ENCODE peak calls at places on chromosomes 13 and 19, in nine cellular contexts. H is heart right ventricle, Z is endothelial cell of umbilical vein, B is right lobe of liver, C is tibial nerve, A is uterus, S is esophagus muscularis mucosa, W is BE2C, R is mammary epithelial cell. Y is an unnamed sample. For H3K36me3, the result is how much of the 10 kb centered on the place peaks cover.

GRCh38 chr13:93547886-93548285 is 321.3 kb downstream of the GPC6 start:
- DNase-seq in H (no peak), Z (no peak), B (no peak), C (no peak), A (no peak), S (no peak), W (no peak), R (no peak), Y (no peak)

GRCh38 chr19:12782174-12782423 is 6.7 kb upstream of the HOOK2 start:
- DNase-seq in H (no peak), Z (peak), B (no peak), C (peak), A (no peak), S (no peak), W (no peak), R (no peak), Y (no peak)

GRCh38 chr19:34639491-34640085 is 37.4 kb downstream of the SCGB2B2 start:
- DNase-seq in H (no peak), Z (peak), B (no peak), C (peak), A (peak), S (no peak), W (peak), R (peak), Y (peak)

GRCh38 chr13:111344471-111345191 is 24.2 kb downstream of the TEX29 start:
- DNase-seq in H (no peak), Z (no peak), B (no peak), C (no peak), A (no peak), S (peak), W (no peak), R (no peak), Y (peak)

GRCh38 chr19:23070353-23070781 is 46.5 kb upstream of the ZNF730 start:
- DNase-seq in H (peak), Z (no peak), B (no peak), C (no peak), A (peak), S (no peak), W (peak), R (peak), Y (no peak)

GRCh38 chr13:94617389-94618000 is 15.8 kb downstream of the GPR180 start:
- DNase-seq in H (no peak), Z (peak), B (no peak), C (peak), A (no peak), S (no peak), W (peak), R (no peak), Y (no peak)

GRCh38 chr19:35327642-35328041 is 1.3 kb upstream of the CD22 start:
- DNase-seq in H (no peak), Z (no peak), B (no peak), C (no peak), A (no peak), S (no peak), W (no peak), R (no peak), Y (no peak)

GRCh38 chr13:47499358-47500150 is 501.5 kb downstream of the SUCLA2 start:
- DNase-seq in H (no peak), Z (no peak), B (no peak), C (no peak), A (no peak), S (no peak), W (no peak), R (peak), Y (no peak)

GRCh38 chr19:38831142-38831605 is 420 bp downstream of the ECH1 start:
- DNase-seq in H (peak), Z (peak), B (peak), C (peak), A (peak), S (no peak), W (peak), R (peak), Y (peak)

GRCh38 chr19:46951236-46951986 is 68.2 kb upstream of the NPAS1 start:
- DNase-seq in H (no peak), Z (no peak), B (no peak), C (no peak), A (no peak), S (no peak), W (no peak), R (peak), Y (peak)

GRCh38 chr13:114124921-114125320 is 7.5 kb downstream of the RASA3 start:
- DNase-seq in H (no peak), Z (no peak), B (no peak), C (no peak), A (no peak), S (no peak), W (no peak), R (peak), Y (no peak)

GRCh38 chr19:39833464-39834286 is at the start of gene DYRK1B:
- DNase-seq in H (peak), Z (peak), B (peak), C (peak), A (peak), S (peak), W (peak), R (peak), Y (peak)

GRCh38 chr13:48436661-48437242 is 23.8 kb upstream of the LPAR6 start:
- DNase-seq in H (no peak), Z (peak), B (no peak), C (no peak), A (no peak), S (no peak), W (no peak), R (no peak), Y (no peak)

GRCh38 chr13:110262494-110262893 is 44.5 kb downstream of the COL4A1 start:
- DNase-seq in H (no peak), Z (peak), B (no peak), C (no peak), A (no peak), S (no peak), W (no peak), R (no peak), Y (no peak)

GRCh38 chr13:34941436-34941834 is 635 bp upstream of the NBEA start:
- DNase-seq in H (no peak), Z (no peak), B (no peak), C (no peak), A (no peak), S (no peak), W (no peak), R (no peak), Y (no peak)

GRCh38 chr19:34495416-34495815 is 13.9 kb downstream of the WTIP start:
- DNase-seq in H (no peak), Z (no peak), B (peak), C (no peak), A (no peak), S (no peak), W (no peak), R (no peak), Y (no peak)

GRCh38 chr19:46786236-46787039 is 2.0 kb downstream of the SLC1A5 start:
- DNase-seq in H (peak), Z (peak), B (peak), C (peak), A (peak), S (peak), W (peak), R (peak), Y (peak)

GRCh38 chr13:112968910-112969691 is at the start of gene MCF2L:
- DNase-seq in H (peak), Z (peak), B (peak), C (no peak), A (no peak), S (no peak), W (no peak), R (no peak), Y (no peak)

GRCh38 chr13:30615851-30616311 is 1.8 kb upstream of the USPL1 start:
- DNase-seq in H (no peak), Z (peak), B (no peak), C (peak), A (no peak), S (no peak), W (no peak), R (peak), Y (no peak)

GRCh38 chr19:46470376-46470775 is 987 bp downstream of the PNMA8A start:
- DNase-seq in H (no peak), Z (no peak), B (no peak), C (no peak), A (no peak), S (no peak), W (no peak), R (no peak), Y (no peak)

GRCh38 chr19:10419200-10419645 is 1.1 kb upstream of the PDE4A start:
- DNase-seq in H (no peak), Z (no peak), B (no peak), C (no peak), A (no peak), S (no peak), W (peak), R (no peak), Y (no peak)

GRCh38 chr13:92054389-92054788 is 656.0 kb downstream of the GPC5 start:
- DNase-seq in H (no peak), Z (no peak), B (no peak), C (no peak), A (no peak), S (no peak), W (no peak), R (no peak), Y (no peak)

GRCh38 chr13:112172641-112173171 is 105.8 kb downstream of the SOX1 start:
- DNase-seq in H (no peak), Z (no peak), B (peak), C (no peak), A (no peak), S (no peak), W (no peak), R (no peak), Y (no peak)

GRCh38 chr19:15457701-15458484 is 6.5 kb downstream of the RASAL3 start:
- DNase-seq in H (no peak), Z (no peak), B (no peak), C (no peak), A (no peak), S (no peak), W (no peak), R (no peak), Y (no peak)

GRCh38 chr19:33373701-33374405 is at the start of gene CEBPG:
- DNase-seq in H (peak), Z (peak), B (peak), C (no peak), A (peak), S (no peak), W (peak), R (peak), Y (peak)

GRCh38 chr19:7705387-7706187 is 3.7 kb upstream of the FCER2 start:
- DNase-seq in H (peak), Z (no peak), B (peak), C (peak), A (no peak), S (no peak), W (no peak), R (no peak), Y (peak)

GRCh38 chr13:25756916-25757315 is 294.9 kb downstream of the SHISA2 start:
- DNase-seq in H (no peak), Z (no peak), B (no peak), C (no peak), A (no peak), S (no peak), W (no peak), R (no peak), Y (no peak)

GRCh38 chr13:31476266-31476665 is 263.1 kb upstream of the RXFP2 start:
- DNase-seq in H (no peak), Z (no peak), B (no peak), C (no peak), A (no peak), S (no peak), W (no peak), R (no peak), Y (no peak)

GRCh38 chr19:47255947-47256687 is at the start of gene CCDC9:
- DNase-seq in H (peak), Z (peak), B (peak), C (peak), A (peak), S (peak), W (peak), R (peak), Y (peak)

GRCh38 chr19:35029737-35030256 is 473 bp upstream of the SCN1B start:
- DNase-seq in H (no peak), Z (peak), B (no peak), C (no peak), A (no peak), S (no peak), W (no peak), R (peak), Y (no peak)

GRCh38 chr19:43620061-43621001 is 902 bp upstream of the ZNF428 start:
- DNase-seq in H (peak), Z (no peak), B (no peak), C (no peak), A (no peak), S (peak), W (no peak), R (no peak), Y (no peak)

GRCh38 chr19:48400018-48400742 is 6.7 kb downstream of the GRIN2D start:
- DNase-seq in H (peak), Z (peak), B (no peak), C (peak), A (no peak), S (no peak), W (peak), R (peak), Y (peak)

GRCh38 chr19:49592486-49593232 is 1.7 kb downstream of the PRR12 start:
- DNase-seq in H (no peak), Z (no peak), B (no peak), C (no peak), A (no peak), S (no peak), W (no peak), R (peak), Y (no peak)

GRCh38 chr13:47832458-47832972 is 168.6 kb downstream of the SUCLA2 start:
- DNase-seq in H (no peak), Z (no peak), B (no peak), C (no peak), A (no peak), S (peak), W (no peak), R (no peak), Y (no peak)

GRCh38 chr13:89315287-89315686 is 1644.1 kb downstream of the SLITRK5 start:
- DNase-seq in H (no peak), Z (no peak), B (no peak), C (no peak), A (no peak), S (no peak), W (no peak), R (no peak), Y (no peak)

GRCh38 chr19:5319516-5319915 is 21.1 kb downstream of the PTPRS start:
- DNase-seq in H (no peak), Z (no peak), B (no peak), C (no peak), A (no peak), S (no peak), W (no peak), R (no peak), Y (no peak)

GRCh38 chr13:106530209-106530906 is 5.1 kb downstream of the EFNB2 start:
- DNase-seq in H (no peak), Z (peak), B (no peak), C (no peak), A (no peak), S (no peak), W (no peak), R (no peak), Y (no peak)

GRCh38 chr13:45627656-45628055 is 12.1 kb upstream of the ERICH6B start:
- DNase-seq in H (no peak), Z (no peak), B (no peak), C (no peak), A (no peak), S (no peak), W (no peak), R (no peak), Y (no peak)
- H3K4me3 ChIP-seq in H (no peak), Z (no peak), B (no peak), C (no peak), A (no peak), S (no peak), W (no peak), R (no peak), Y (no peak)

GRCh38 chr19:44891016-44891882 is at the start of gene TOMM40:
- DNase-seq in H (no peak), Z (no peak), B (peak), C (no peak), A (peak), S (peak), W (no peak), R (no peak), Y (no peak)
- TF ChIP-seq CTCF in H (no peak), Z (no peak), B (no peak), C (no peak), A (no peak), S (peak), W (no peak), R (no peak), Y (peak)

DNA sequence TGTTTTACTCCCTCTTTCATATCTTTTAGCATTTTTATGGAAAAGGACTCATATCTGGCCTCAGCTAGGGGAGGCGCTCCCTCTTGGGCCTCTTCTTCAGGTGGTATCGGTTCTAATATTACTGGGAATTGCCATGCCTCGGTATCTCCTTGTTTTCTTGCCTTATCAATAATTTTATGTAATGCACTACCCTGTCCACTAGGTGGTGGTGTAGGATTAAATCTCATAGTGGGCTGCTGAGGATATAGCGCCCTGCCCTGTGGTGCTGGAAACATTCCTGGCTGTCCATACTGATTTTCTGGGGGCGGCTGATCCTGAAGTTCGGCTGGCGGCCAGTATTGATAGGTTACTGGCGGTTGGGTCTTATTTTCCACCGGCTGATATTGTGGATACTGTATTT is 35.8 kb downstream of the ZNF420 start:
- DNase-seq in H (no peak), Z (no peak), B (no peak), C (no peak), A (no peak), S (no peak), W (peak), R (no peak), Y (no peak)
- H3K36me3 ChIP-seq in H (half or more), Z (under half), B (under half), C (under half), A (under half), S (half or more), W (under half), R (under half), Y (under half)

GRCh38 chr19:55032170-55032569 is 5.9 kb downstream of the GP6 start:
- DNase-seq in H (no peak), Z (no peak), B (no peak), C (no peak), A (no peak), S (no peak), W (no peak), R (no peak), Y (no peak)

GRCh38 chr19:55041244-55041626 is 3.2 kb upstream of the GP6 start:
- DNase-seq in H (no peak), Z (no peak), B (no peak), C (no peak), A (no peak), S (no peak), W (no peak), R (no peak), Y (no peak)

GRCh38 chr19:55031178-55031577 is 6.9 kb downstream of the GP6 start:
- DNase-seq in H (no peak), Z (no peak), B (no peak), C (no peak), A (no peak), S (no peak), W (no peak), R (no peak), Y (no peak)

GRCh38 chr19:55034751-55035150 is 3.3 kb downstream of the GP6 start:
- DNase-seq in H (no peak), Z (no peak), B (no peak), C (no peak), A (no peak), S (no peak), W (no peak), R (no peak), Y (no peak)

DNA sequence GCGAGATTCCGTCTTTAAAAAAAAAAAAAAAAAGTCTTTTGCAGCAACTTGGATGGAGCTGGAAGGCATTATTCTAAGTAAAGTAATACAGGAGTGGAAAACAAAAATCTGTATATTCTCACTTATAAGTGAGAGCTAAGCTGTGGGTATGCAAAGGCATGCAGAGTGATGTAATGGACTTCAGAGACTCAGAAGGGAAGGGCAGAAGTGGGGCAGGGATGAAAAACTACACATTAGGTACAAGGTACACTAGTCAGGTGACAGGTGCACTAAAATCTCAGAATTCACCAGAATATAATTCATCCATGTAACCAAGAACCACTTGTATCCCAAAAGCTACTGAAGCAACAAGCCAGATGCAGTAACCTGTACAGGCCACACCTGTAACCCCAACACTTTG is 2.0 kb downstream of the GP6 start:
- DNase-seq in H (no peak), Z (no peak), B (no peak), C (no peak), A (no peak), S (no peak), W (no peak), R (no peak), Y (no peak)
- H3K4me3 ChIP-seq in H (no peak), Z (no peak), B (no peak), C (no peak), A (no peak), S (no peak), W (no peak), R (no peak), Y (no peak)

GRCh38 chr19:28258794-28259193 is 954.2 kb downstream of the UQCRFS1 start:
- DNase-seq in H (no peak), Z (no peak), B (no peak), C (no peak), A (no peak), S (no peak), W (no peak), R (no peak), Y (no peak)

DNA sequence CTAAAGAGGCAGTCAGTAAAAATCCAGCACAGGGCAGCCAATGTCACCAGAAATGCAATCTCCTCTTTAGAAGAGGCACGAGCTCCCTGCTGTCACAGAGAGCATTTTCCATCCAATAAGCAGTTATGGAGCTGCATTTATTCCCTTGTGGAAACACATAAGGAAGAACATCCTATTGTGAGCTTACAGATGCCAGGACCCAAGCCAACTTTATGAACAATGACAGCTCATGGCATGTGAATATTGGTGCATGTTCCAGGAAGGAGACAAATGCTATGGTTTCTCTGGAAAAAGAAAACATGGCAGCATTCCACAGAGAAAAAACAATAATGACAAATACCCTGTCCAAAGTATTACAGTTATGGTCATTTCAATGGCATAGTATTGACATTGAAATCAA is 955.6 kb downstream of the UQCRFS1 start:
- DNase-seq in H (no peak), Z (no peak), B (no peak), C (no peak), A (no peak), S (no peak), W (no peak), R (no peak), Y (no peak)
- TF ChIP-seq CTCF in H (no peak), Z (no peak), B (no peak), C (no peak), A (no peak), S (no peak), W (no peak), R (no peak), Y (no peak)

GRCh38 chr13:27654059-27654458 is 32.4 kb downstream of the POLR1D start:
- DNase-seq in H (no peak), Z (no peak), B (no peak), C (no peak), A (no peak), S (no peak), W (no peak), R (no peak), Y (no peak)

GRCh38 chr13:27654816-27655215 is 33.1 kb downstream of the POLR1D start:
- DNase-seq in H (no peak), Z (no peak), B (no peak), C (no peak), A (no peak), S (no peak), W (no peak), R (no peak), Y (no peak)

DNA sequence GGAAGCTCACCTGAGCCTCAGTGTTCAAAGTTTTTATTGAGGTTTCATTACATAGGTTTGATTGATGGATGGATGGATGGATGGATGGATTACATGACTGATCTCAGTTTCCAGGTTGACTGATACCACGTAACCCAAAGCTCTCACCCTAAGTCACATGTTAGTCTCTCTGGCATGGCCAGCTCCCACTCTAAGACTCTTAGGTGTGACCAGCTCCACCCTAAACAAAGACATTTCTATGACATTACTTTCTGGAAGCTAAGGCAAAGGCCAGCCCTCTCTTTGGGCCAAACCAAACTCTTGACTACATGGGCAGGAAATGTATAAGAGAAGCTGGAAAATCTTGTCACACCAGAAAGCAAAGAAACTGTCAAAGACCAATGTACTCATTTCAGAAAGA is 28.6 kb downstream of the POLR1D start:
- DNase-seq in H (no peak), Z (no peak), B (no peak), C (no peak), A (no peak), S (no peak), W (no peak), R (no peak), Y (no peak)
- H3K36me3 ChIP-seq in H (under half), Z (under half), B (under half), C (under half), A (under half), S (under half), W (under half), R (under half), Y (under half)